ENCODE peak calls at places on chromosome 6, in seven cellular contexts. U is fibroblast of mammary gland, F is HL-60, P is psoas muscle, I is Peyer's patch, W is astrocyte of the spinal cord, J is ovary. S is an unnamed sample.

GRCh38 chr6:12801141-12801540 is 84.6 kb downstream of the PHACTR1 start:
- DNase-seq in U (no peak), F (no peak), P (no peak), I (no peak), W (no peak), J (no peak), S (no peak)

GRCh38 chr6:130681028-130681427 is 146.2 kb upstream of the SMLR1 start:
- DNase-seq in U (peak), F (no peak), P (no peak), I (no peak), W (peak), J (no peak), S (no peak)

GRCh38 chr6:84220809-84221409 is 6.5 kb downstream of the CEP162 start:
- DNase-seq in U (peak), F (no peak), P (no peak), I (no peak), W (peak), J (no peak), S (no peak)

GRCh38 chr6:126381498-126381897 is 41.6 kb downstream of the CENPW start:
- DNase-seq in U (no peak), F (no peak), P (no peak), I (no peak), W (no peak), J (no peak), S (no peak)

GRCh38 chr6:119672725-119673124 is 323.2 kb upstream of the MAN1A1 start:
- DNase-seq in U (no peak), F (no peak), P (no peak), I (no peak), W (no peak), J (no peak), S (no peak)

GRCh38 chr6:132003516-132004178 is 52.5 kb upstream of the CCN2 start:
- DNase-seq in U (no peak), F (no peak), P (no peak), I (no peak), W (no peak), J (no peak), S (no peak)

GRCh38 chr6:30071081-30071818 is 4.3 kb downstream of the PPP1R11 start:
- DNase-seq in U (peak), F (no peak), P (peak), I (no peak), W (peak), J (no peak), S (no peak)

GRCh38 chr6:155316419-155316818 is 2.1 kb upstream of the TFB1M start:
- DNase-seq in U (no peak), F (no peak), P (no peak), I (no peak), W (no peak), J (no peak), S (no peak)

GRCh38 chr6:143141442-143141841 is 80.8 kb downstream of the AIG1 start:
- DNase-seq in U (peak), F (no peak), P (no peak), I (no peak), W (no peak), J (no peak), S (no peak)

GRCh38 chr6:113694278-113695077 is 162.7 kb upstream of the MARCKS start:
- DNase-seq in U (peak), F (no peak), P (no peak), I (no peak), W (peak), J (no peak), S (no peak)

GRCh38 chr6:55980627-55981211 is 105.3 kb upstream of the BMP5 start:
- DNase-seq in U (peak), F (no peak), P (no peak), I (no peak), W (peak), J (peak), S (peak)

GRCh38 chr6:136593748-136594490 is 43.7 kb upstream of the MAP7 start:
- DNase-seq in U (peak), F (peak), P (no peak), I (no peak), W (peak), J (no peak), S (peak)

GRCh38 chr6:134303903-134304302 is 14.0 kb downstream of the SGK1 start:
- DNase-seq in U (peak), F (no peak), P (no peak), I (no peak), W (no peak), J (no peak), S (no peak)

GRCh38 chr6:37137201-37137880 is 32.6 kb upstream of the PIM1 start:
- DNase-seq in U (peak), F (no peak), P (no peak), I (no peak), W (peak), J (peak), S (peak)

GRCh38 chr6:9537381-9537780 is 877.5 kb downstream of the TFAP2A start:
- DNase-seq in U (no peak), F (no peak), P (no peak), I (no peak), W (peak), J (no peak), S (no peak)

GRCh38 chr6:26214826-26215199 is 127.6 kb downstream of the HFE start:
- DNase-seq in U (no peak), F (no peak), P (no peak), I (no peak), W (no peak), J (no peak), S (no peak)

GRCh38 chr6:11143394-11144371 is 32.2 kb upstream of the ERVFRD-1 start:
- DNase-seq in U (peak), F (peak), P (peak), I (no peak), W (peak), J (peak), S (no peak)

GRCh38 chr6:151374024-151374423 is 17.3 kb downstream of the ZBTB2 start:
- DNase-seq in U (no peak), F (peak), P (no peak), I (no peak), W (no peak), J (no peak), S (no peak)

DNA sequence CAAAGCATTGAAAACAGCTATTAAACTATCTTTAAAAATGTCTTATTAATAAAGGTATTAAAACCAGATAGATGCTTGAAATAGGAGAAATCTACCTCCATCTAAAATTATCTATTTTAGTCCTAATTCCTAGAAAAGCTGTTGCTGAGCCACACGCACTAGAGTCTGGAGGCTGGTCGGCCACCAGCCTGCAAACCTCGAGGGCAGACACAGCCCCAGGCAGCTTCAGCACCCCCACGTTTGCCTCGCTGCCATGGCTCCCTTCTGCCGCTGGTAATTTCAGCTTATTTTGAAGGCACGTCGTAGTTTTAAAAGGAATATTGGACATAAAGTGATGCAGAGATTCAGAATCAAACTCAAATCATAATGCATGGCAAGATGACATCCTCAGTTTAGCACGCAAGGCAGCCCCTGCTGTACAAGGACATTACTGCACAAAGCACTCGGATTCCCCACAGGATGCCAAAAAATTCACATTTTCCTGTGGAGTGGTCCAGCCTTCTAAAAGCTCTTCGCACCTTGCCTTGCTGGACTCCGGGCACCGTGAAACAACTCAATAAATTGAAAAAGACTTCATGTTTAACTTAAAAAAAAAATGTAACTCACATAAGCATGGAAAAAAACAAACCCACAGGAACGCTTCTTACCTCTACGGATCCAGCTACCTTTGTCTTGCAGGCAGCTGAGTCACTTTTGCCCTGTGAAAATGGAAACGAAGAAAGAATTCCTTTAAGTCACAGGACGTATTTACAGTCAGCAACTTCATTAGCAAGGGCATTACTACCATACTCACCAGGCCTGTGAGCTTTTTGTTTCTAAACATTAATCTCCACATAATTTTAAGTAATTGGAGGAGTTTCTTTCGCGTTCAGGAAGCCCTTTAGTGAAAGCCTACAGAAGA is 143.4 kb upstream of the RPS6KA2 start:
- DNase-seq in U (peak), F (no peak), P (no peak), I (no peak), W (no peak), J (no peak), S (no peak)
- TF ChIP-seq CTCF in U (peak), F (no peak), P (no peak), I (no peak), W (peak), J (no peak), S (no peak)

DNA sequence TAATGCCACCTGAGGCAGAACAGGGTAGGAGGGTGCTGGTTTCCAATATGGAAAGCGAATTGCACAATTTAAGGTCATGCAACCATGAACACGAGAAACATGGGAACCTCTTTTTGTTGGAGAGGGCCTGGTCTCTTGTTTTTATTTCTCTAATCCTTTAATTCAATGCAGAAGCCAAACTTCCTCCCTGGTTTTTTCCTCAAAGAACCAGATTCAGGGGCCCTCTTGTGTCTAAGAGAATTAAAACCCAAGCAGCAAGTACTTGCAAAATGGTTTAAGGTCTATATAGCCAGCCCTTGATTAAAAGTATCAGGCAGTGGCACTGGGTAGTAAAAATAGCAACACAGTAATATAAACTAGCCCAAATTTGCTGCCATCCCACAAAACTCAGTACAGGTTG is 19.5 kb downstream of the GSTA4 start:
- DNase-seq in U (peak), F (no peak), P (no peak), I (no peak), W (peak), J (no peak), S (no peak)
- TF ChIP-seq CTCF in U (no peak), F (no peak), P (no peak), I (no peak), W (no peak), J (no peak), S (no peak)

GRCh38 chr6:7067305-7067704 is 40.5 kb upstream of the RREB1 start:
- DNase-seq in U (no peak), F (no peak), P (no peak), I (no peak), W (no peak), J (no peak), S (no peak)
- TF ChIP-seq CTCF in U (no peak), F (no peak), P (no peak), I (no peak), W (no peak), J (no peak), S (no peak)

GRCh38 chr6:33633462-33634158 is 12.5 kb downstream of the ITPR3 start:
- DNase-seq in U (peak), F (no peak), P (peak), I (peak), W (peak), J (peak), S (peak)
- TF ChIP-seq CTCF in U (no peak), F (no peak), P (no peak), I (no peak), W (no peak), J (no peak), S (no peak)

GRCh38 chr6:2839982-2840793 is 1.5 kb downstream of the SERPINB1 start:
- DNase-seq in U (no peak), F (no peak), P (no peak), I (peak), W (no peak), J (no peak), S (no peak)

GRCh38 chr6:2843138-2843740 is 1.6 kb upstream of the SERPINB1 start:
- DNase-seq in U (no peak), F (no peak), P (no peak), I (peak), W (no peak), J (no peak), S (no peak)

GRCh38 chr6:2842139-2842552 is 483 bp upstream of the SERPINB1 start:
- DNase-seq in U (no peak), F (no peak), P (no peak), I (no peak), W (no peak), J (no peak), S (no peak)

GRCh38 chr6:2840794-2841061 is 935 bp downstream of the SERPINB1 start:
- DNase-seq in U (no peak), F (no peak), P (no peak), I (peak), W (no peak), J (no peak), S (no peak)

DNA sequence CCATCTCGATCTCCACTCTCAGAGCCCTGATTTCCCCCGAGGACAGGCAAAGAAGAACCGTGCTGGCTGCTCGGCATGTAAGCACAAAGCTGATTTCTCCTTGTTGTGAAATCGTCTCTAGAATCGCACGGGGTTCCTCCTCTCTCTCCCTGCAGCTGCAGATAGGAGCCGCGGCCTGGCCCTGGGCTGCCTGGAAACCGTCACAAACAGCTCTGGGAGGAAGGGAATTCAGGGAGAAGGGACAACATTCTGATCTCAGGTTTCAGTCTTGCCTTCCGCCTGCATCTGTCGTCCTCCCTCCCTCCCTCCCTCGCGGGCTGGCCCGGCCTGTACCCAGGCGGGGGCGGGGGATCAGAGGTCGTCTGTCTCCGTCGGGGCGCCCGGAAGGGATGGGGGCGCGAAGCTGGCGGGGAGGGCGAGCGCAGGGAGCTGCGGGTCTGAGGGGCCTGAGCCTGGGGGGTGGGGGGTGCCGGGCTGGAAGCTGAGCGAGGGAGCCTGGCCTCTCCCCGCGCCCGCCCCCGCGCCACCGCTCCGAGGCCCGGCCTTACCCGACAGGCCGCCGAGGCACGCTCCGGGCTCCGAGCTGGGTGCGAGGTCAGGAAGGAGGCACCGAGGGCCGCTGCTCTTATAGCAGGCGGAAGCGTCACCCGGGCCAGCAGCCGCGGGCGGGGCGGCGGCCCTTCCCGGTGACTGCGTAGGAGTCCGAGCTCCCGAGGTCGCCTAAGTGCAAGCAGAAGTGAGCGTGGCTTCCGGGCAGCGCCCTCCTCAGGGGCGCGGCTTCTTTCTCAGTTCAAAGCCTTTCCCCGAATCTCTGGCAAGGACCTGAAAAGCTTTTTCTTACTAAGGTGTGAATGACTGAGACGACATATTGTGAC is at the start of gene SERPINB1:
- DNase-seq in U (peak), F (peak), P (peak), I (peak), W (peak), J (peak), S (peak)
- TF ChIP-seq CTCF in U (no peak), F (no peak), P (no peak), I (no peak), W (no peak), J (no peak), S (no peak)

S was measured in GM13977.